ENCODE peak calls at places on chromosomes 16 and 17, in five cellular contexts. H is MM.1S, B is HTR-8/SVneo, V is activated T-cell treated with anti-CD3 and anti-CD28 coated beads for 1 hour, K is BJ. W is an unnamed sample.
A peak's percentile ranks its signal among the peaks of the same experiment; 100 is the strongest.

GRCh38 chr17:13984956-13985355 is 84.3 kb upstream of the COX10 start:
- DNase-seq in K (no peak), H (no peak), B (no peak), V (no peak), W (no peak)

GRCh38 chr16:65312795-65313194 is 190.9 kb upstream of the CDH11 start:
- DNase-seq in K (peak; percentile 80), B (no peak), H (no peak), V (no peak), W (no peak)

GRCh38 chr17:59400858-59401257 is 69.4 kb downstream of the YPEL2 start:
- DNase-seq in V (no peak), K (peak; percentile 37), H (no peak), B (no peak), W (no peak)

GRCh38 chr17:31556969-31557620 is 165.6 kb downstream of the RAB11FIP4 start:
- DNase-seq in K (no peak), H (no peak), B (no peak), V (no peak), W (no peak)

GRCh38 chr17:59498421-59499307 is 66.7 kb upstream of the DHX40 start:
- DNase-seq in B (no peak), K (no peak), H (no peak), V (no peak), W (no peak)

GRCh38 chr17:70098030-70098429 is 23.0 kb downstream of the KCNJ16 start:
- DNase-seq in H (no peak), B (no peak), K (no peak), V (no peak), W (no peak)

GRCh38 chr16:56515665-56516064 is 4.2 kb downstream of the BBS2 start:
- DNase-seq in H (no peak), V (no peak), K (no peak), B (no peak), W (no peak)

GRCh38 chr17:8630802-8631553 is 453 bp upstream of the MYH10 start:
- DNase-seq in B (peak; percentile 100), K (peak; percentile 92), V (peak; percentile 70), H (peak; percentile 99), W (peak; percentile 99)

GRCh38 chr17:1783834-1784611 is 22.2 kb downstream of the SERPINF1 start:
- DNase-seq in B (peak; percentile 51), K (no peak), H (peak; percentile 20), V (no peak), W (peak; percentile 91)

GRCh38 chr16:53546988-53547391 is 44.0 kb upstream of the AKTIP start:
- DNase-seq in K (no peak), V (no peak), B (no peak), H (no peak), W (no peak)

GRCh38 chr17:63295288-63295687 is 150.8 kb downstream of the CYB561 start:
- DNase-seq in B (no peak), K (no peak), H (no peak), V (no peak), W (no peak)

GRCh38 chr16:27310576-27311448 is 3.0 kb upstream of the IL4R start:
- DNase-seq in K (no peak), V (no peak), B (no peak), H (no peak), W (peak; percentile 81)

GRCh38 chr17:28726912-28727726 is 1.1 kb upstream of the TLCD1 start:
- DNase-seq in H (peak; percentile 96), V (peak; percentile 87), K (peak; percentile 65), B (peak; percentile 94), W (peak; percentile 94)

GRCh38 chr17:68295086-68295485 is 3.8 kb downstream of the ARSG start:
- DNase-seq in H (no peak), V (no peak), K (no peak), B (no peak), W (no peak)

GRCh38 chr16:54216268-54217187 is 70.1 kb downstream of the IRX3 start:
- DNase-seq in B (no peak), K (no peak), V (no peak), H (no peak), W (peak; percentile 40)

GRCh38 chr16:19284207-19284606 is 1.3 kb upstream of the CLEC19A start:
- DNase-seq in B (peak; percentile 39), K (no peak), V (no peak), H (no peak), W (no peak)

GRCh38 chr17:6796887-6797490 is 21.0 kb downstream of the FBXO39 start:
- DNase-seq in K (no peak), V (no peak), H (no peak), B (no peak), W (no peak)

GRCh38 chr17:50686494-50687199 is 21.1 kb downstream of the ANKRD40 start:
- DNase-seq in B (peak; percentile 85), V (no peak), K (no peak), H (no peak), W (peak; percentile 87)

GRCh38 chr16:50248845-50249244 is 17.5 kb upstream of the ADCY7 start:
- DNase-seq in H (no peak), B (no peak), K (no peak), V (no peak), W (no peak)

GRCh38 chr17:59651346-59651745 is 31.7 kb downstream of the CLTC start:
- DNase-seq in H (no peak), K (no peak), V (no peak), B (no peak), W (no peak)

GRCh38 chr16:68190745-68191510 is 45.0 kb downstream of the ESRP2 start:
- DNase-seq in H (no peak), V (no peak), B (no peak), K (no peak), W (no peak)

GRCh38 chr16:81708459-81709368 is 70.4 kb upstream of the PLCG2 start:
- DNase-seq in H (no peak), V (no peak), K (no peak), B (no peak), W (no peak)

GRCh38 chr17:58120195-58120822 is 27.9 kb upstream of the OR4D1 start:
- DNase-seq in H (peak; percentile 66), B (peak; percentile 65), V (peak; percentile 22), K (no peak), W (peak; percentile 77)

GRCh38 chr16:11581677-11582076 is 5.0 kb downstream of the LITAF start:
- DNase-seq in H (peak; percentile 32), V (no peak), K (no peak), B (no peak), W (no peak)

GRCh38 chr16:84247341-84247740 is 7.5 kb upstream of the KCNG4 start:
- DNase-seq in H (no peak), V (no peak), B (no peak), K (no peak), W (no peak)

GRCh38 chr17:52156576-52156975 is 1.9 kb downstream of the CA10 start:
- DNase-seq in K (no peak), B (no peak), V (no peak), H (no peak), W (no peak)

GRCh38 chr16:4654946-4655590 is 30.4 kb downstream of the MGRN1 start:
- DNase-seq in K (no peak), B (no peak), H (no peak), V (no peak), W (no peak)

GRCh38 chr17:40355804-40356758 is 8.5 kb downstream of the GJD3 start:
- DNase-seq in B (no peak), H (no peak), V (no peak), K (no peak), W (peak; percentile 79)

GRCh38 chr16:85215478-85216120 is 103.3 kb upstream of the CIBAR2 start:
- DNase-seq in V (no peak), H (no peak), B (no peak), K (no peak), W (no peak)

GRCh38 chr16:23504453-23505179 is 5.7 kb downstream of the GGA2 start:
- DNase-seq in B (peak; percentile 71), H (no peak), K (peak; percentile 49), V (peak; percentile 14), W (no peak)

GRCh38 chr17:49434821-49435581 is 20.3 kb upstream of the PHB1 start:
- DNase-seq in K (no peak), H (peak; percentile 22), B (peak; percentile 90), V (peak; percentile 11), W (peak; percentile 67)

GRCh38 chr17:7445011-7445927 is at the start of gene CHRNB1:
- DNase-seq in V (no peak), H (no peak), B (peak; percentile 88), K (no peak), W (peak; percentile 85)

GRCh38 chr16:66846266-66846665 is 2.1 kb downstream of the CA7 start:
- DNase-seq in V (no peak), H (no peak), K (no peak), B (no peak), W (no peak)

GRCh38 chr17:50891577-50891989 is 25.4 kb upstream of the TOB1 start:
- DNase-seq in H (no peak), B (no peak), K (no peak), V (no peak), W (no peak)

GRCh38 chr17:60135951-60136666 is 13.7 kb upstream of the CA4 start:
- DNase-seq in H (no peak), V (no peak), K (no peak), B (no peak), W (no peak)

GRCh38 chr17:38667099-38667786 is 7.5 kb downstream of the EPOP start:
- DNase-seq in K (no peak), H (peak; percentile 62), V (no peak), B (peak; percentile 92), W (peak; percentile 79)

GRCh38 chr16:12149971-12150370 is 173.4 kb downstream of the SNX29 start:
- DNase-seq in V (no peak), B (no peak), K (no peak), H (no peak), W (no peak)

GRCh38 chr16:85314633-85315032 is 202.4 kb upstream of the CIBAR2 start:
- DNase-seq in B (no peak), K (no peak), V (no peak), H (no peak), W (no peak)

GRCh38 chr16:23847938-23848337 is 12.2 kb downstream of the PRKCB start:
- DNase-seq in V (peak; percentile 14), K (no peak), B (no peak), H (no peak), W (no peak)